ENCODE peak calls at places on chromosomes 2 and 18, in six cellular contexts. U is fibroblast of lung; J is AG09309; K is CD8-positive, alpha-beta T cell; T is RWPE1; E is hepatocyte. L is an unnamed sample.

GRCh38 chr18:39681061-39681460 is 2115.5 kb upstream of the CELF4 start:
- DNase-seq in U (no peak), J (no peak), K (no peak), T (no peak), E (no peak), L (no peak)

GRCh38 chr2:76672798-76673197 is 849.4 kb downstream of the LRRTM4 start:
- DNase-seq in U (no peak), J (no peak), K (no peak), T (no peak), E (no peak), L (no peak)

GRCh38 chr2:224941958-224942357 is 100.3 kb downstream of the DOCK10 start:
- DNase-seq in U (no peak), J (no peak), K (no peak), T (no peak), E (no peak), L (no peak)

GRCh38 chr2:118032169-118033013 is 18.5 kb upstream of the CCDC93 start:
- DNase-seq in U (peak), J (no peak), K (peak), T (peak), E (peak), L (peak)

GRCh38 chr2:10332402-10333246 is 29.9 kb downstream of the HPCAL1 start:
- DNase-seq in U (no peak), J (no peak), K (no peak), T (no peak), E (no peak), L (no peak)

GRCh38 chr2:33788044-33788443 is 188.9 kb upstream of the FAM98A start:
- DNase-seq in U (no peak), J (peak), K (no peak), T (peak), E (no peak), L (no peak)

GRCh38 chr2:1655461-1655860 is 88.9 kb downstream of the PXDN start:
- DNase-seq in U (no peak), J (no peak), K (no peak), T (no peak), E (no peak), L (no peak)

GRCh38 chr2:166568409-166568808 is 74.4 kb upstream of the SCN7A start:
- DNase-seq in U (no peak), J (no peak), K (no peak), T (no peak), E (no peak), L (no peak)

GRCh38 chr2:133139847-133140533 is 428.3 kb downstream of the NCKAP5 start:
- DNase-seq in U (no peak), J (no peak), K (no peak), T (no peak), E (no peak), L (no peak)

GRCh38 chr2:105748564-105748963 is 3.9 kb downstream of the NCK2 start:
- DNase-seq in U (no peak), J (no peak), K (no peak), T (no peak), E (no peak), L (peak)

GRCh38 chr2:127673304-127674069 is 1.8 kb downstream of the LIMS2 start:
- DNase-seq in U (no peak), J (no peak), K (no peak), T (no peak), E (peak), L (no peak)

GRCh38 chr2:170739048-170739447 is 23.9 kb downstream of the SP5 start:
- DNase-seq in U (peak), J (peak), K (no peak), T (peak), E (peak), L (no peak)

GRCh38 chr2:74374509-74375205 is 5.5 kb downstream of the DCTN1 start:
- DNase-seq in U (peak), J (no peak), K (no peak), T (peak), E (peak), L (peak)

GRCh38 chr2:172234716-172235661 is 132.3 kb upstream of the DLX2 start:
- DNase-seq in U (no peak), J (no peak), K (no peak), T (no peak), E (peak), L (no peak)

GRCh38 chr2:1153959-1154358 is 203.3 kb downstream of the SNTG2 start:
- DNase-seq in U (no peak), J (no peak), K (no peak), T (no peak), E (no peak), L (no peak)

GRCh38 chr2:43609304-43609883 is 13.6 kb upstream of the THADA start:
- DNase-seq in U (peak), J (no peak), K (no peak), T (peak), E (peak), L (no peak)

GRCh38 chr2:174546519-174547506 is 50.8 kb downstream of the WIPF1 start:
- DNase-seq in U (peak), J (peak), K (peak), T (no peak), E (peak), L (no peak)

GRCh38 chr2:1295740-1296139 is 117.5 kb upstream of the TPO start:
- DNase-seq in U (no peak), J (no peak), K (no peak), T (no peak), E (no peak), L (no peak)

GRCh38 chr2:45946023-45946422 is 294.5 kb downstream of the PRKCE start:
- DNase-seq in U (peak), J (peak), K (no peak), T (peak), E (no peak), L (no peak)

GRCh38 chr18:25279556-25279955 is 72.4 kb downstream of the ZNF521 start:
- DNase-seq in U (peak), J (no peak), K (no peak), T (no peak), E (no peak), L (no peak)

GRCh38 chr18:1751249-1751648 is 820.1 kb downstream of the METTL4 start:
- DNase-seq in U (no peak), J (no peak), K (no peak), T (no peak), E (no peak), L (no peak)
- TF ChIP-seq CTCF in U (no peak), J (no peak), K (no peak), T (no peak), E (no peak), L (no peak)

GRCh38 chr2:182133195-182133891 is 147.7 kb downstream of the PPP1R1C start:
- DNase-seq in U (peak), J (no peak), K (no peak), T (peak), E (no peak), L (no peak)

GRCh38 chr2:182129188-182129707 is 143.6 kb downstream of the PPP1R1C start:
- DNase-seq in U (no peak), J (no peak), K (no peak), T (no peak), E (no peak), L (no peak)

GRCh38 chr2:182134201-182134600 is 148.5 kb downstream of the PPP1R1C start:
- DNase-seq in U (no peak), J (no peak), K (no peak), T (no peak), E (no peak), L (no peak)

GRCh38 chr2:182132605-182133004 is 147.0 kb downstream of the PPP1R1C start:
- DNase-seq in U (peak), J (no peak), K (no peak), T (no peak), E (no peak), L (no peak)
- TF ChIP-seq CTCF in U (peak), J (peak), K (no peak), T (no peak), E (peak), L (no peak)

GRCh38 chr2:178392215-178392614 is 58.8 kb downstream of the PRKRA start:
- DNase-seq in U (no peak), J (no peak), K (no peak), T (no peak), E (no peak), L (no peak)
- TF ChIP-seq CTCF in U (no peak), J (no peak), K (no peak), T (no peak), E (no peak), L (no peak)

GRCh38 chr2:69715964-69716363 is 26.0 kb upstream of the ANXA4 start:
- DNase-seq in U (no peak), J (no peak), K (no peak), T (no peak), E (no peak), L (no peak)

GRCh38 chr2:69717902-69718301 is 24.0 kb upstream of the ANXA4 start:
- DNase-seq in U (no peak), J (no peak), K (no peak), T (no peak), E (no peak), L (no peak)

GRCh38 chr2:69714024-69714423 is 27.9 kb upstream of the ANXA4 start:
- DNase-seq in U (no peak), J (no peak), K (no peak), T (no peak), E (no peak), L (no peak)

GRCh38 chr2:69718338-69718965 is 23.5 kb upstream of the ANXA4 start:
- DNase-seq in U (no peak), J (no peak), K (no peak), T (no peak), E (no peak), L (no peak)

DNA sequence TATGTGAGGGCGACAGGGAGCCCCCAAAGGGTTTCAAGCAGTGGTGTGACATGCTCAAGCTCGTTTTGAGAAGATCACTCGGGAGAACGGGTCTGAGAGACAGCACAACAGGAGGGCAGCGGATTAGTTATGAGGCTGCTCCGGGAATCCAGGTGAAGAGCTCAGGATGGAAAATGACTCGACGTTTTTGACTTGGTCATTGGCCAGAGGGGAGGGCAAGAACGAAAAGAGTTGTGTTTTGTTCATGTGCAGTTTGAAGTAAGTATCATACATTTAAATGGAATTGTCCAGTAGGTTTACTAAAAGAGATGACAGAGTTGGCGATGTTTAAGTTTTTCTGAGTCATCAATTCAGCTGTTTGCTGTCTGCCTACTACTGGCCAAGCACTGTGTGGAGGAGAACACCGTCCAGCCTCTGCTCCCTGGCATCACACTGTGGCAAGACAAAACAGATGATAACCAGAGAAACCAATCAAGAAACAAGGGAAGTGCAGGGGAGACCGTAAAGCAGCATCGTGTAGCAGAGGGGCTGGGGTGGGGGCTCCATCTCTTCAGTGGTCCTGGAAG is 25.3 kb upstream of the ANXA4 start:
- DNase-seq in U (peak), J (no peak), K (no peak), T (no peak), E (no peak), L (no peak)
- TF ChIP-seq CTCF in U (peak), J (no peak), K (no peak), T (no peak), E (no peak), L (no peak)

DNA sequence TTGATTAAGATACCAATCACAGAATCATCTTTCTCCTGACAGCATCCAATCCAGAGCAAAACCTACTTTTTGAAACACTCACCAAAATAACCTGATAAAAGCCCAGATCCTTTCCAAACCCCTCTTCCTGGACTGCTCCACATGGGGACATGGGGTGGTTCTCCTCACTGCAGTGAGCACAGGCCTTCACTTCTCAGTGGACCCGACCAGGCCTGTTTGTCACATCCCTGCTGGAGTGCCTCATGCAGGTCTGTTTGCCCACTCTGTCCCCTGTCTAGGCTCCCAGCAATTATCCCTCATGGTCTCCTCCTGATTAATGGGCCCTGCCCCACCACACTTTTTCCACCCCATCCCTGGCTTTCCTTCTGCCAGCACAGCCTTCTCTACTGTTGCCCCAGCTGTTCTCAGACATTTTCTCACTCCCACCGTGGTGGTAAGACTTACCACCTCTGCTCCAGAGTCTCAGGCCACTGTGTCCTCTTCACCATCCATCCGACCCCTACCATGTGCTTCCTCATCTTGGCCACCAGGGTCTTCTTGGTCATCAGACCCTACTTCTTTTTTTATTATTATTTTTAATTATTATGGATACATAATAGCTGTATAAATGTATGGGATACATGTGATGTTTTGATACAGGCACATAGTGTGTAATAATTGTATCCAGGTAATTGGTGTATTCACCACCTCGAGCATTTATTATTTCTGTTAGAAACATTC is 21.1 kb downstream of the MRPL30 start:
- DNase-seq in U (no peak), J (no peak), K (no peak), T (no peak), E (no peak), L (no peak)
- TF ChIP-seq CTCF in U (peak), J (peak), K (no peak), T (no peak), E (no peak), L (peak)

GRCh38 chr2:134657650-134658250 is 61.0 kb downstream of the TMEM163 start:
- DNase-seq in U (no peak), J (no peak), K (no peak), T (no peak), E (peak), L (no peak)
- TF ChIP-seq CTCF in U (peak), J (peak), K (peak), T (peak), E (peak), L (peak)

DNA sequence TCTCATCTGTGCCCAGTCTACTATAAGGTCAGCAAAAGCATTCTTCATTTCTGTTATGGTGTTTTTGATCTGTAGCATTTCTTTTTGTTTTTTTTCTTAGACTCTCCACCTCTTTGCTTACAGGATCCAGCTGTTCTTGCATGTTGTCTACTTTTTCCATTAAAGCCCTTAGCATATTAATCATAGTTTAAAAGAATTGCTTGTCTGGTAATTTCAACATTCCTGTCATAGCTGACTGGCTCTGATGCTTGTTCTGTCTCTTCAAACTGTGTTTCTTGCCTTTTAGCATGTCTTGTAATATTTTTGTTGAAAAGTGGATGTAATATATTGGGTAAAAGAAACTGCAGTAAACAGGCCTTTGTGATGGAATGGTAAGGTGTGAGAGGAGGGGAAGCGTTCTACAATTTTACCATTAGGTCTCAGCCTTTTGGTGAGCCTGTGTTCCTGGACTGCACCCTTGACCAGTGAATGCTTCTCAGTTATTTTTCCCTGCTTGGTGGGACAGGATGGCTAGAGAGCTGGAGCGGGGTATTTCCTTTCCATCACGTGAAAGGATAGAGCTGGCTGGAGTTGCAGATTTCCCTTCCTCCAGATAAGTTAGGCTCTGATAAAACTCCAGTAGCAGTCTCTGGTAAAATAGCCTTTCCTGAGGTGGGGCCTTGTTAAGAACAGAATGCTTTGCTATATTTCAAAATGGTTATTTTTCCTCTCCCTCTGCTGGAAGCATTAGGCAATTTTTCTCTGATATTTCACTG is 65.4 kb downstream of the PLA2R1 start:
- DNase-seq in U (peak), J (peak), K (no peak), T (no peak), E (no peak), L (no peak)
- TF ChIP-seq CTCF in U (no peak), J (peak), K (no peak), T (no peak), E (no peak), L (peak)

DNA sequence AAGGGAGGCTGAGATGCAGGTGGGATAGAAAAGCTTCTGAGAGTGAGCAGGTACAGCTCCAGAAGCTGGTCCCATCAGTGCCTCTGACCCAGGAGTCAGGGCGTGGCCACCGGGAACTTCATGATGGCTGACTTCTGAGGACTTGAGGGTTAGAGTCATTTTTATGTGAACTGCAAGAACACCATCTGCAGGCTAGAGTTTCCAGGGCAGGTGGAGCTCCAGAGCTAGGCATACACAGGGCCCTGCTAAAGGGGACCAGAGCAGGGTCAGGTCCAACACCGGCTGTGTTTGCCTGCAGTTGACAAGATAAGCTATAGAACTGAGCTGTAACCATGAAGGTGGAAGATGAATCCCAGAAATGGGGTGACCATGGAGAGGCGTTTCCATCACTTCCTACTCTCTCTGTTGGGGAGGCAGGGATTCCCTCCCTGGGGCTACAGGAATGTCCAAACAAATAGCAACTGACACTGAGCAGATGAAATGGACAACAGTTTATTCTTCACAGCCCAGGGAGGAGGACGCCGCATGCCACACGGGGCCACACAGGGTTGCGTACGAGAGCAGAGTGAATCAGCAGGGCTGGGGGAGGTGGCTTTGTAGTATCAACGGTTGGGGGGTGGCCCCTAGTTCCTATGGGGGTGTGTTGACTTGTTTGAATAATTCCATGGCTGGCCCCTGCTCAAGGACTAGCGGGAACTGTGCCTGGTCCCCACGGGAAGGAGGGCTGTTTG is 77.6 kb upstream of the ZNF516 start:
- DNase-seq in U (no peak), J (no peak), K (no peak), T (no peak), E (peak), L (no peak)
- TF ChIP-seq CTCF in U (no peak), J (no peak), K (no peak), T (no peak), E (peak), L (no peak)

GRCh38 chr2:54109848-54110247 is 5.6 kb upstream of the ACYP2 start:
- DNase-seq in U (no peak), J (no peak), K (no peak), T (no peak), E (no peak), L (no peak)

GRCh38 chr2:54114936-54115283 is 505 bp upstream of the ACYP2 start:
- DNase-seq in U (no peak), J (no peak), K (no peak), T (no peak), E (no peak), L (no peak)

GRCh38 chr2:54120950-54121349 is 5.5 kb downstream of the ACYP2 start:
- DNase-seq in U (no peak), J (no peak), K (no peak), T (no peak), E (no peak), L (no peak)

DNA sequence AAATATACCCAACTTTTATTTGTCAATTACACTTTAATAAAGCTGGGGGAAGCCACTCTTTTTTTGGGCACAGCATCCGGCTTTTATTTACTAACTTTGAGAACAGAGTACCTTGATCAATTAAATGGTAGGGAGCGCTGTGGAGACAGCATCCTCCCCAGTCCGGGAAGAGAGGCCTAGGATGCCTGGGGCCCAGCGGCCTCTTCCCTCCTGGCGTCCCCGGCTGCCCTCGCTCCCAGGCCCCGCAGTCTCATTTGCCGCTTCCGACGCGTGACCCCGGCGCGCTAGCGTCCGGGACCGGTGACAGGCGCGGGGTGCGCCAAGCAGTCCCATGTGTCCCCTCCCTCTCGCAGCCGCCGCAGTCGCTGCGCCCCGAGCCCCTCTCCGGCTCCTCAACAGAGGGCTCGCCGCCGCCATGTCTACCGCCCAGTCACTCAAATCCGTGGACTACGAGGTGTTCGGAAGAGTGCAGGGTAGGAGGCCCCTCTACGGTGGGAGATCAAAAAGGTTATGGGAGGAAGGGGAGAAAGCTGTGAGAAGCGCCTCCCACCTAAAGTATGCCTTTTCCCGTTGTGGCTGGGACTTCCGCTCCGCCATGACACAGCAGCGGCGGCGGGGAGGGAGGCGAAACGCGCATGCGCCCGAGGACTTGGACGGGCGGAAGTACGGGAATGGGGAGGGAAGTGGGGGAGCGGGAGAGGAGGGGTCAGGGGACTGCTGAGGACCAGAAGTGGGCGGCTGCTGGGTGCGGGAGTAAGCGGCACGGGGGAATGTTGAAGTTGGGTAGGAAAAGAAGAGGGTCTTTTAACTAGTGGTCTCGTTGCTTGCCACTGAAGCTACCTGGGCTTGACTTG is at the start of gene ACYP2:
- DNase-seq in U (peak), J (peak), K (peak), T (peak), E (peak), L (peak)
- TF ChIP-seq CTCF in U (peak), J (peak), K (no peak), T (no peak), E (peak), L (no peak)